ENCODE peak calls at places on chromosomes 11 and 22, in nine cellular contexts. One of them, this sample, is unnamed.

GRCh38 chr11:44775366-44776356 is 48.9 kb downstream of the TSPAN18 start:
- DNase-seq in fibroblast of lung: peak; percentile 25
- DNase-seq in T follicular helper cell: peak; percentile 51
- DNase-seq in GM12891: peak; percentile 44
- DNase-seq in GDM1: peak; percentile 47
- DNase-seq in fibroblast of pulmonary artery: peak; percentile 57
- DNase-seq in adrenal gland: peak; percentile 73
- DNase-seq in EH: peak; percentile 42
- DNase-seq in NCI-H524: no peak
- DNase-seq in this sample: peak; percentile 45

GRCh38 chr11:85651118-85651517 is 3.4 kb downstream of the TMEM126A start:
- DNase-seq in fibroblast of lung: no peak
- DNase-seq in T follicular helper cell: no peak
- DNase-seq in GM12891: no peak
- DNase-seq in GDM1: no peak
- DNase-seq in fibroblast of pulmonary artery: no peak
- DNase-seq in adrenal gland: no peak
- DNase-seq in EH: no peak
- DNase-seq in NCI-H524: no peak
- DNase-seq in this sample: no peak

GRCh38 chr11:71068963-71069362 is 183.4 kb downstream of the SHANK2 start:
- DNase-seq in fibroblast of lung: no peak
- DNase-seq in T follicular helper cell: no peak
- DNase-seq in GM12891: no peak
- DNase-seq in GDM1: no peak
- DNase-seq in fibroblast of pulmonary artery: no peak
- DNase-seq in adrenal gland: no peak
- DNase-seq in EH: no peak
- DNase-seq in NCI-H524: no peak
- DNase-seq in this sample: no peak

GRCh38 chr11:41779401-41779960 is 320.0 kb upstream of the LRRC4C start:
- DNase-seq in fibroblast of lung: no peak
- DNase-seq in T follicular helper cell: no peak
- DNase-seq in GM12891: no peak
- DNase-seq in GDM1: no peak
- DNase-seq in fibroblast of pulmonary artery: no peak
- DNase-seq in adrenal gland: no peak
- DNase-seq in EH: no peak
- DNase-seq in NCI-H524: no peak
- DNase-seq in this sample: no peak

GRCh38 chr11:33920838-33921613 is 29.1 kb upstream of the LMO2 start:
- DNase-seq in fibroblast of lung: no peak
- DNase-seq in T follicular helper cell: no peak
- DNase-seq in GM12891: no peak
- DNase-seq in GDM1: no peak
- DNase-seq in fibroblast of pulmonary artery: no peak
- DNase-seq in adrenal gland: no peak
- DNase-seq in EH: no peak
- DNase-seq in NCI-H524: no peak
- DNase-seq in this sample: no peak

GRCh38 chr11:26993965-26994446 is at the start of gene FIBIN:
- DNase-seq in fibroblast of lung: peak; percentile 89
- DNase-seq in T follicular helper cell: no peak
- DNase-seq in GM12891: no peak
- DNase-seq in GDM1: no peak
- DNase-seq in fibroblast of pulmonary artery: peak; percentile 83
- DNase-seq in adrenal gland: no peak
- DNase-seq in EH: peak; percentile 70
- DNase-seq in NCI-H524: no peak
- DNase-seq in this sample: no peak

GRCh38 chr22:24165673-24166072 is 15.6 kb upstream of the SUSD2 start:
- DNase-seq in fibroblast of lung: peak; percentile 21
- DNase-seq in T follicular helper cell: no peak
- DNase-seq in GM12891: no peak
- DNase-seq in GDM1: no peak
- DNase-seq in fibroblast of pulmonary artery: no peak
- DNase-seq in adrenal gland: no peak
- DNase-seq in EH: peak; percentile 25
- DNase-seq in NCI-H524: no peak
- DNase-seq in this sample: no peak

GRCh38 chr11:119316729-119317591 is at the start of gene MCAM:
- DNase-seq in fibroblast of lung: peak; percentile 33
- DNase-seq in T follicular helper cell: no peak
- DNase-seq in GM12891: peak; percentile 21
- DNase-seq in GDM1: no peak
- DNase-seq in fibroblast of pulmonary artery: no peak
- DNase-seq in adrenal gland: no peak
- DNase-seq in EH: peak; percentile 54
- DNase-seq in NCI-H524: no peak
- DNase-seq in this sample: no peak

GRCh38 chr11:121523581-121524232 is 70.9 kb upstream of the SORL1-AS1 start:
- DNase-seq in fibroblast of lung: no peak
- DNase-seq in T follicular helper cell: no peak
- DNase-seq in GM12891: no peak
- DNase-seq in GDM1: no peak
- DNase-seq in fibroblast of pulmonary artery: no peak
- DNase-seq in adrenal gland: no peak
- DNase-seq in EH: no peak
- DNase-seq in NCI-H524: no peak
- DNase-seq in this sample: no peak

GRCh38 chr11:69529001-69529400 is 47.5 kb downstream of the LINC01488 start:
- DNase-seq in fibroblast of lung: no peak
- DNase-seq in T follicular helper cell: no peak
- DNase-seq in GM12891: no peak
- DNase-seq in GDM1: no peak
- DNase-seq in fibroblast of pulmonary artery: no peak
- DNase-seq in adrenal gland: no peak
- DNase-seq in EH: no peak
- DNase-seq in NCI-H524: no peak
- DNase-seq in this sample: no peak

GRCh38 chr11:121964591-121964990 is 151.4 kb downstream of the BLID start:
- DNase-seq in fibroblast of lung: peak; percentile 26
- DNase-seq in T follicular helper cell: no peak
- DNase-seq in GM12891: no peak
- DNase-seq in GDM1: no peak
- DNase-seq in fibroblast of pulmonary artery: peak; percentile 45
- DNase-seq in adrenal gland: peak; percentile 5
- DNase-seq in EH: peak; percentile 77
- DNase-seq in NCI-H524: no peak
- DNase-seq in this sample: no peak

GRCh38 chr11:63623513-63624140 is 9.4 kb upstream of the PLAAT3 start:
- DNase-seq in fibroblast of lung: no peak
- DNase-seq in T follicular helper cell: no peak
- DNase-seq in GM12891: no peak
- DNase-seq in GDM1: no peak
- DNase-seq in fibroblast of pulmonary artery: no peak
- DNase-seq in adrenal gland: no peak
- DNase-seq in EH: no peak
- DNase-seq in NCI-H524: no peak
- DNase-seq in this sample: no peak

GRCh38 chr11:114291847-114292680 is 4.1 kb upstream of the NNMT start:
- DNase-seq in fibroblast of lung: peak; percentile 71
- DNase-seq in T follicular helper cell: no peak
- DNase-seq in GM12891: no peak
- DNase-seq in GDM1: no peak
- DNase-seq in fibroblast of pulmonary artery: peak; percentile 93
- DNase-seq in adrenal gland: no peak
- DNase-seq in EH: peak; percentile 92
- DNase-seq in NCI-H524: no peak
- DNase-seq in this sample: no peak